ENCODE peak calls at places on chromosomes 12 and 14, in nine cellular contexts. N is endothelial cell of umbilical vein, S is endodermal cell, L is fibroblast of lung, A is neural progenitor cell, E is mesendoderm, G is MM.1S, F is neuronal stem cell, C is IMR-90. D is an unnamed sample.

GRCh38 chr12:124923906-124924734 is 9.7 kb upstream of the UBC start:
- DNase-seq in N (no peak), S (peak; percentile 93), L (peak; percentile 77), A (peak; percentile 65), E (peak; percentile 93), G (no peak), F (no peak), C (peak; percentile 82), D (no peak)

GRCh38 chr14:52950410-52950897 is 396 bp downstream of the FERMT2 start:
- DNase-seq in N (peak; percentile 71), S (peak; percentile 74), L (no peak), A (peak; percentile 74), E (peak; percentile 60), G (no peak), F (peak; percentile 45), C (peak; percentile 29), D (peak; percentile 52)

GRCh38 chr12:121981456-121981855 is 40.2 kb upstream of the BCL7A start:
- DNase-seq in N (no peak), S (no peak), L (no peak), A (no peak), E (no peak), G (no peak), F (no peak), C (no peak), D (no peak)

GRCh38 chr12:56029666-56030293 is 8.9 kb downstream of the IKZF4 start:
- DNase-seq in N (peak; percentile 76), S (peak; percentile 83), L (peak; percentile 61), A (peak; percentile 79), E (peak; percentile 59), G (peak; percentile 47), F (no peak), C (peak; percentile 67), D (peak; percentile 54)

GRCh38 chr12:54059668-54060067 is 6.0 kb downstream of the HOXC4 start:
- DNase-seq in N (no peak), S (no peak), L (no peak), A (no peak), E (no peak), G (no peak), F (no peak), C (no peak), D (no peak)

GRCh38 chr12:27801630-27802029 is 21.6 kb upstream of the MANSC4 start:
- DNase-seq in N (no peak), S (no peak), L (no peak), A (no peak), E (no peak), G (no peak), F (no peak), C (no peak), D (no peak)

GRCh38 chr12:105253882-105254513 is 18.0 kb upstream of the APPL2 start:
- DNase-seq in N (peak; percentile 38), S (peak; percentile 41), L (peak; percentile 79), A (no peak), E (peak; percentile 51), G (no peak), F (no peak), C (peak; percentile 73), D (no peak)

GRCh38 chr14:37060496-37061260 is 111.7 kb downstream of the SLC25A21 start:
- DNase-seq in N (no peak), S (peak; percentile 59), L (no peak), A (no peak), E (no peak), G (no peak), F (no peak), C (no peak), D (no peak)

GRCh38 chr12:122031342-122032216 is 9.9 kb downstream of the BCL7A start:
- DNase-seq in N (peak; percentile 45), S (peak; percentile 96), L (no peak), A (peak; percentile 65), E (peak; percentile 59), G (peak; percentile 12), F (no peak), C (no peak), D (peak; percentile 61)

GRCh38 chr14:103508930-103509329 is 13.7 kb downstream of the CKB start:
- DNase-seq in N (no peak), S (no peak), L (no peak), A (no peak), E (no peak), G (no peak), F (no peak), C (no peak), D (no peak)

GRCh38 chr14:84785997-84786396 is 743.9 kb upstream of the FLRT2 start:
- DNase-seq in N (no peak), S (no peak), L (peak; percentile 13), A (no peak), E (no peak), G (no peak), F (no peak), C (peak; percentile 4), D (no peak)

GRCh38 chr14:67319142-67319541 is 40.5 kb downstream of the ATP6V1D start:
- DNase-seq in N (no peak), S (no peak), L (peak; percentile 54), A (no peak), E (no peak), G (no peak), F (no peak), C (peak; percentile 46), D (no peak)

GRCh38 chr14:33897382-33897781 is 53.5 kb downstream of the EGLN3 start:
- DNase-seq in N (no peak), S (no peak), L (no peak), A (no peak), E (no peak), G (no peak), F (no peak), C (no peak), D (no peak)

GRCh38 chr14:89650077-89650978 is 233.3 kb upstream of the FOXN3 start:
- DNase-seq in N (no peak), S (no peak), L (peak; percentile 56), A (no peak), E (no peak), G (no peak), F (no peak), C (no peak), D (no peak)
- H3K27ac ChIP-seq in N (no peak overlapping the region), S (no peak overlapping the region), L (no peak overlapping the region), A (no peak overlapping the region), E (no peak overlapping the region), G (no peak overlapping the region), F (no peak overlapping the region), C (no peak overlapping the region), D (no peak overlapping the region)

GRCh38 chr12:38384816-38385491 is 68.4 kb downstream of the ALG10B start:
- DNase-seq in N (no peak), S (peak; percentile 93), L (no peak), A (peak; percentile 7), E (peak; percentile 81), G (no peak), F (no peak), C (no peak), D (no peak)

GRCh38 chr12:38389581-38389980 is 73.0 kb downstream of the ALG10B start:
- DNase-seq in N (no peak), S (no peak), L (no peak), A (no peak), E (no peak), G (no peak), F (no peak), C (no peak), D (no peak)

GRCh38 chr12:38386238-38386985 is 69.8 kb downstream of the ALG10B start:
- DNase-seq in N (no peak), S (no peak), L (no peak), A (no peak), E (peak; percentile 2), G (peak; percentile 51), F (no peak), C (no peak), D (no peak)

GRCh38 chr12:38390968-38391367 is 74.4 kb downstream of the ALG10B start:
- DNase-seq in N (no peak), S (no peak), L (no peak), A (no peak), E (no peak), G (no peak), F (no peak), C (no peak), D (no peak)

GRCh38 chr12:38385492-38385864 is 68.9 kb downstream of the ALG10B start:
- DNase-seq in N (no peak), S (no peak), L (no peak), A (no peak), E (peak; percentile 0), G (no peak), F (no peak), C (no peak), D (no peak)
- H3K9ac ChIP-seq in N (no peak overlapping the region), S (peak overlapping the region; percentile 18), L (no peak overlapping the region), A (no peak overlapping the region), E (no peak overlapping the region), G (no peak overlapping the region), F (no peak overlapping the region), C (no peak overlapping the region), D (no peak overlapping the region)

GRCh38 chr14:92093320-92093719 is 13.1 kb downstream of the ATXN3 start:
- DNase-seq in N (no peak), S (no peak), L (no peak), A (peak; percentile 10), E (peak; percentile 14), G (no peak), F (no peak), C (no peak), D (no peak)

GRCh38 chr14:92088494-92088893 is 17.9 kb downstream of the ATXN3 start:
- DNase-seq in N (no peak), S (no peak), L (no peak), A (no peak), E (no peak), G (no peak), F (no peak), C (no peak), D (no peak)
- H3K36me3 ChIP-seq in N (no peaks in the 10 kb centered on the region), S (peaks cover 52% of the 10 kb centered on the region), L (peaks cover 1% of the 10 kb centered on the region), A (peaks cover 9% of the 10 kb centered on the region), E (peaks cover 2% of the 10 kb centered on the region), G (no peaks in the 10 kb centered on the region), F (peaks cover 7% of the 10 kb centered on the region), C (peaks cover 20% of the 10 kb centered on the region), D (no peaks in the 10 kb centered on the region)

GRCh38 chr14:54781080-54781479 is 121.5 kb downstream of the GCH1 start:
- DNase-seq in N (no peak), S (no peak), L (no peak), A (no peak), E (no peak), G (no peak), F (no peak), C (no peak), D (no peak)

GRCh38 chr14:54775486-54776100 is 127.0 kb downstream of the GCH1 start:
- DNase-seq in N (no peak), S (no peak), L (no peak), A (no peak), E (no peak), G (no peak), F (no peak), C (no peak), D (no peak)

GRCh38 chr14:54776361-54777001 is 126.1 kb downstream of the GCH1 start:
- DNase-seq in N (no peak), S (no peak), L (peak; percentile 92), A (no peak), E (no peak), G (no peak), F (no peak), C (peak; percentile 79), D (no peak)

GRCh38 chr14:54777395-54777794 is 125.2 kb downstream of the GCH1 start:
- DNase-seq in N (no peak), S (no peak), L (no peak), A (no peak), E (no peak), G (no peak), F (no peak), C (no peak), D (no peak)

DNA sequence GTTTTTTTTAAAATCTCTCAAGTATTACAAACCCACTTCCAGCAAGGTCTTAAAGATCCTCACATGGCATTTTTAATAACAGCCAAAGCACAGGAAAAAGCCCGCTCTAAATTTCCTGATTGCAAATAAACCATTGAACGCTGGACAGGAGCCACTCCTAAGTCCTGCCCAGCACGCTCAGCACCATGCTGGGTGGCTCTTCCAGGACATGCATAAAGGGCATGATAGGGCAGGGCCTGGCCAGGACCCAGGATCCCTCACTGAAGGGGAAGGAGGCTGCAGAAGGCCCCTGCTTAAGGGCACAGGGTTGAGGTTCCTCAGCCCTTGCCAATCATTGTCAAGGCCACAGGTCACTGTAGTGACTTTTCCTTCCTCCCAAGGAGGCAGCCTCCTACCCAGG is 124.0 kb downstream of the GCH1 start:
- DNase-seq in N (no peak), S (no peak), L (no peak), A (no peak), E (no peak), G (no peak), F (no peak), C (no peak), D (no peak)
- H3K27ac ChIP-seq in N (no peak overlapping the region), S (no peak overlapping the region), L (no peak overlapping the region), A (no peak overlapping the region), E (no peak overlapping the region), G (no peak overlapping the region), F (no peak overlapping the region), C (no peak overlapping the region), D (no peak overlapping the region)